ENCODE peak calls at places on chromosomes 1 and 21, in eight cellular contexts. One of them, this sample, is unnamed.

GRCh38 chr1:156852414-156852874 is 6.5 kb downstream of the INSRR start:
- DNase-seq in esophagus squamous epithelium: no peak
- DNase-seq in GM23248: peak
- DNase-seq in HCT116: no peak
- DNase-seq in left lung: no peak
- DNase-seq in stomach: peak
- DNase-seq in A549: no peak
- DNase-seq in IMR-90: peak
- DNase-seq in this sample: peak

GRCh38 chr1:230191079-230191478 is 124.0 kb downstream of the GALNT2 start:
- DNase-seq in A549: no peak
- DNase-seq in left lung: peak
- DNase-seq in stomach: peak
- DNase-seq in esophagus squamous epithelium: no peak
- DNase-seq in HCT116: no peak
- DNase-seq in GM23248: peak
- DNase-seq in IMR-90: peak
- DNase-seq in this sample: peak

GRCh38 chr1:53410100-53410541 is 49.1 kb upstream of the DMRTB1 start:
- DNase-seq in HCT116: no peak
- DNase-seq in stomach: no peak
- DNase-seq in GM23248: peak
- DNase-seq in left lung: no peak
- DNase-seq in esophagus squamous epithelium: no peak
- DNase-seq in IMR-90: peak
- DNase-seq in A549: no peak
- DNase-seq in this sample: no peak

GRCh38 chr1:8629241-8630091 is 188.0 kb downstream of the RERE start:
- DNase-seq in esophagus squamous epithelium: no peak
- DNase-seq in HCT116: no peak
- DNase-seq in left lung: no peak
- DNase-seq in GM23248: peak
- DNase-seq in IMR-90: peak
- DNase-seq in stomach: no peak
- DNase-seq in A549: no peak
- DNase-seq in this sample: no peak

GRCh38 chr1:233672732-233673131 is 58.8 kb downstream of the KCNK1 start:
- DNase-seq in stomach: no peak
- DNase-seq in A549: no peak
- DNase-seq in left lung: no peak
- DNase-seq in esophagus squamous epithelium: no peak
- DNase-seq in IMR-90: no peak
- DNase-seq in GM23248: no peak
- DNase-seq in HCT116: no peak
- DNase-seq in this sample: no peak

GRCh38 chr21:37711294-37711844 is 204.9 kb downstream of the KCNJ6 start:
- DNase-seq in GM23248: no peak
- DNase-seq in HCT116: no peak
- DNase-seq in esophagus squamous epithelium: no peak
- DNase-seq in IMR-90: no peak
- DNase-seq in A549: no peak
- DNase-seq in left lung: no peak
- DNase-seq in stomach: no peak
- DNase-seq in this sample: no peak

GRCh38 chr1:201262963-201263608 is 20.2 kb upstream of the PKP1 start:
- DNase-seq in GM23248: no peak
- DNase-seq in stomach: no peak
- DNase-seq in esophagus squamous epithelium: no peak
- DNase-seq in HCT116: no peak
- DNase-seq in IMR-90: no peak
- DNase-seq in left lung: no peak
- DNase-seq in A549: no peak
- DNase-seq in this sample: no peak

GRCh38 chr1:173113015-173113741 is 62.4 kb upstream of the TNFSF18 start:
- DNase-seq in HCT116: peak
- DNase-seq in stomach: no peak
- DNase-seq in left lung: no peak
- DNase-seq in A549: no peak
- DNase-seq in IMR-90: peak
- DNase-seq in GM23248: peak
- DNase-seq in esophagus squamous epithelium: no peak
- DNase-seq in this sample: no peak

GRCh38 chr21:24369751-24370150 is 1237.5 kb downstream of the MRPL39 start:
- DNase-seq in GM23248: no peak
- DNase-seq in left lung: no peak
- DNase-seq in stomach: no peak
- DNase-seq in IMR-90: peak
- DNase-seq in HCT116: no peak
- DNase-seq in A549: no peak
- DNase-seq in esophagus squamous epithelium: no peak
- DNase-seq in this sample: no peak

GRCh38 chr1:98991127-98992003 is 13.3 kb downstream of the PLPPR5 start:
- DNase-seq in stomach: no peak
- DNase-seq in left lung: no peak
- DNase-seq in IMR-90: peak
- DNase-seq in esophagus squamous epithelium: no peak
- DNase-seq in HCT116: peak
- DNase-seq in A549: no peak
- DNase-seq in GM23248: peak
- DNase-seq in this sample: no peak

GRCh38 chr21:30057108-30057507 is 109.5 kb downstream of the CLDN17 start:
- DNase-seq in left lung: no peak
- DNase-seq in GM23248: no peak
- DNase-seq in stomach: no peak
- DNase-seq in HCT116: no peak
- DNase-seq in A549: no peak
- DNase-seq in esophagus squamous epithelium: no peak
- DNase-seq in IMR-90: no peak
- DNase-seq in this sample: no peak

GRCh38 chr1:91783423-91784162 is 102.4 kb downstream of the TGFBR3 start:
- DNase-seq in IMR-90: peak
- DNase-seq in A549: no peak
- DNase-seq in left lung: no peak
- DNase-seq in GM23248: peak
- DNase-seq in esophagus squamous epithelium: no peak
- DNase-seq in stomach: no peak
- DNase-seq in HCT116: no peak
- DNase-seq in this sample: no peak

GRCh38 chr1:54581621-54582035 is 33.6 kb downstream of the ACOT11 start:
- DNase-seq in A549: peak
- DNase-seq in left lung: peak
- DNase-seq in GM23248: peak
- DNase-seq in stomach: peak
- DNase-seq in esophagus squamous epithelium: peak
- DNase-seq in IMR-90: peak
- DNase-seq in HCT116: peak
- DNase-seq in this sample: peak

GRCh38 chr1:118185083-118185899 is at the start of gene SPAG17:
- DNase-seq in HCT116: no peak
- DNase-seq in left lung: peak
- DNase-seq in stomach: peak
- DNase-seq in IMR-90: peak
- DNase-seq in GM23248: peak
- DNase-seq in esophagus squamous epithelium: no peak
- DNase-seq in A549: peak
- DNase-seq in this sample: peak

GRCh38 chr1:181514298-181515290 is 31.3 kb downstream of the CACNA1E start:
- DNase-seq in HCT116: no peak
- DNase-seq in IMR-90: no peak
- DNase-seq in stomach: no peak
- DNase-seq in A549: no peak
- DNase-seq in left lung: no peak
- DNase-seq in esophagus squamous epithelium: no peak
- DNase-seq in GM23248: no peak
- DNase-seq in this sample: no peak

GRCh38 chr1:162383516-162383915 is 2.0 kb downstream of the C1orf226 start:
- DNase-seq in IMR-90: no peak
- DNase-seq in esophagus squamous epithelium: no peak
- DNase-seq in HCT116: no peak
- DNase-seq in left lung: no peak
- DNase-seq in GM23248: no peak
- DNase-seq in A549: no peak
- DNase-seq in stomach: no peak
- DNase-seq in this sample: no peak

GRCh38 chr1:162384116-162384515 is 2.6 kb downstream of the C1orf226 start:
- DNase-seq in stomach: no peak
- DNase-seq in IMR-90: no peak
- DNase-seq in A549: no peak
- DNase-seq in left lung: no peak
- DNase-seq in HCT116: no peak
- DNase-seq in GM23248: no peak
- DNase-seq in esophagus squamous epithelium: no peak
- DNase-seq in this sample: no peak

GRCh38 chr1:162384601-162385279 is 3.2 kb downstream of the C1orf226 start:
- DNase-seq in GM23248: no peak
- DNase-seq in HCT116: no peak
- DNase-seq in esophagus squamous epithelium: no peak
- DNase-seq in stomach: no peak
- DNase-seq in A549: no peak
- DNase-seq in IMR-90: no peak
- DNase-seq in left lung: no peak
- DNase-seq in this sample: no peak

GRCh38 chr1:162381941-162382750 is 618 bp downstream of the C1orf226 start:
- DNase-seq in IMR-90: no peak
- DNase-seq in HCT116: no peak
- DNase-seq in left lung: no peak
- DNase-seq in stomach: no peak
- DNase-seq in GM23248: no peak
- DNase-seq in esophagus squamous epithelium: no peak
- DNase-seq in A549: no peak
- DNase-seq in this sample: no peak

GRCh38 chr1:162383091-162383490 is 1.6 kb downstream of the C1orf226 start:
- DNase-seq in stomach: no peak
- DNase-seq in left lung: no peak
- DNase-seq in IMR-90: no peak
- DNase-seq in HCT116: no peak
- DNase-seq in A549: no peak
- DNase-seq in GM23248: no peak
- DNase-seq in esophagus squamous epithelium: no peak
- DNase-seq in this sample: no peak
- H3K4me3 ChIP-seq in stomach: no peak
- H3K4me3 ChIP-seq in left lung: no peak
- H3K4me3 ChIP-seq in IMR-90: no peak
- H3K4me3 ChIP-seq in HCT116: no peak
- H3K4me3 ChIP-seq in A549: no peak
- H3K4me3 ChIP-seq in GM23248: no peak
- H3K4me3 ChIP-seq in esophagus squamous epithelium: no peak
- H3K4me3 ChIP-seq in this sample: no peak

DNA sequence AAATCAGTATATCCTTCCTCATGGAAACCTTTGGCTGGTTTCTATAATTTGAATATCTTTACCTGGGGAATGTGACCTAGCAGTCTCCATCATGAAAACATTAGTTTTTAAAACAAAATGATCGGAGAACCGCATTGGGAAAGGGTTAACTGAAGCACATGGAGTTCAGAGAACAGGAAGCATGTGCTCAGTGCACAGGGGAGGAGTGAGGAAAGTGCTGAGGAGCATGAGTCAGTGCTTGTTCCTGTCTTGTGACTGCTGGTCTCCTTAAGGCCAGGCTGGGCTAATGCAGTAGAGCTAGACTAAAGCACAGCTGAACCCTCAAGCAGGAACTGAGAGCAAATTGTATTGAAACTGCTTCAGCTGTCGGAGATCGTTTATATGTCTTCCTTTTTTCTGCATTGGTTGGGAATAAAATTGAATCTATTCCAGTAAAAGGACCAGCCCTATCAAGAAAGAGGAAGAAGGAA is 5.8 kb downstream of the IFI16 start:
- DNase-seq in HCT116: no peak
- DNase-seq in A549: no peak
- DNase-seq in GM23248: peak
- DNase-seq in IMR-90: peak
- DNase-seq in esophagus squamous epithelium: peak
- DNase-seq in stomach: peak
- DNase-seq in left lung: peak
- DNase-seq in this sample: no peak
- H3K27ac ChIP-seq in HCT116: no peak
- H3K27ac ChIP-seq in A549: no peak
- H3K27ac ChIP-seq in GM23248: peak
- H3K27ac ChIP-seq in IMR-90: peak
- H3K27ac ChIP-seq in esophagus squamous epithelium: peak
- H3K27ac ChIP-seq in stomach: peak
- H3K27ac ChIP-seq in left lung: peak
- H3K27ac ChIP-seq in this sample: peak

GRCh38 chr1:2203671-2204383 is 9.3 kb upstream of the FAAP20 start:
- DNase-seq in left lung: no peak
- DNase-seq in GM23248: no peak
- DNase-seq in HCT116: no peak
- DNase-seq in esophagus squamous epithelium: no peak
- DNase-seq in stomach: no peak
- DNase-seq in IMR-90: no peak
- DNase-seq in A549: no peak
- DNase-seq in this sample: no peak
- H3K4me3 ChIP-seq in left lung: peak
- H3K4me3 ChIP-seq in GM23248: peak
- H3K4me3 ChIP-seq in HCT116: no peak
- H3K4me3 ChIP-seq in esophagus squamous epithelium: peak
- H3K4me3 ChIP-seq in stomach: peak
- H3K4me3 ChIP-seq in IMR-90: peak
- H3K4me3 ChIP-seq in A549: no peak
- H3K4me3 ChIP-seq in this sample: no peak

GRCh38 chr1:182702826-182703524 is 18.6 kb upstream of the RGS8 start:
- DNase-seq in stomach: no peak
- DNase-seq in left lung: no peak
- DNase-seq in IMR-90: no peak
- DNase-seq in GM23248: no peak
- DNase-seq in esophagus squamous epithelium: no peak
- DNase-seq in HCT116: no peak
- DNase-seq in A549: no peak
- DNase-seq in this sample: no peak

GRCh38 chr1:182703539-182703938 is 19.2 kb upstream of the RGS8 start:
- DNase-seq in stomach: no peak
- DNase-seq in esophagus squamous epithelium: no peak
- DNase-seq in IMR-90: no peak
- DNase-seq in A549: no peak
- DNase-seq in GM23248: no peak
- DNase-seq in left lung: no peak
- DNase-seq in HCT116: no peak
- DNase-seq in this sample: no peak

GRCh38 chr1:182698977-182699672 is 14.7 kb upstream of the RGS8 start:
- DNase-seq in esophagus squamous epithelium: no peak
- DNase-seq in HCT116: no peak
- DNase-seq in A549: no peak
- DNase-seq in left lung: no peak
- DNase-seq in GM23248: no peak
- DNase-seq in IMR-90: no peak
- DNase-seq in stomach: no peak
- DNase-seq in this sample: no peak

GRCh38 chr1:182699673-182700350 is 15.4 kb upstream of the RGS8 start:
- DNase-seq in stomach: no peak
- DNase-seq in A549: no peak
- DNase-seq in HCT116: no peak
- DNase-seq in GM23248: no peak
- DNase-seq in left lung: no peak
- DNase-seq in IMR-90: no peak
- DNase-seq in esophagus squamous epithelium: no peak
- DNase-seq in this sample: no peak

DNA sequence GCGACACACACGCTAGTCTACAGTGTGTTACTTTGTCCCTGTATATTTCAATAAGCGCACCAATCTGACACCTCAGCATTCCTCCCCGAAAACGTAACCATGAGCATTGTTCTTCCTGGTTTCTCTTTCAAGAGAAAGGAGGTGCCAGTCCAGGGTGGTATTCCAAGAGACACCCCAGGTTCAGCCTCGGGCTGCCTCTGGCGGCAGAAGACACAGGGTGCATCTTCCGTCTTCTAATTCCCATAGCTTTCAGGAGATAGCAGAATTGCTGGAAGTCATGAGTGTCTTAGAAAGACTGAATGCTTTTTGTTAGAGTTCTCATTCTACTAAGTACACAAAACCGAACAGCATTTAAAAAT is 15.9 kb upstream of the RGS8 start:
- DNase-seq in IMR-90: no peak
- DNase-seq in stomach: no peak
- DNase-seq in esophagus squamous epithelium: no peak
- DNase-seq in GM23248: no peak
- DNase-seq in left lung: no peak
- DNase-seq in A549: no peak
- DNase-seq in HCT116: no peak
- DNase-seq in this sample: no peak
- H3K27ac ChIP-seq in IMR-90: no peak
- H3K27ac ChIP-seq in stomach: no peak
- H3K27ac ChIP-seq in esophagus squamous epithelium: no peak
- H3K27ac ChIP-seq in GM23248: no peak
- H3K27ac ChIP-seq in left lung: no peak
- H3K27ac ChIP-seq in A549: no peak
- H3K27ac ChIP-seq in HCT116: no peak
- H3K27ac ChIP-seq in this sample: no peak